ENCODE peak calls at places on chromosomes 13 and 19, in six cellular contexts. Y is fibroblast of the conjunctiva; W is RCC 7860; D is glutamatergic neuron; U is stimulated activated naive CD8-positive, alpha-beta T cell treated with anti-CD3 and anti-CD28 coated beads, Interleukin-15, Interleukin-2, amounts not matched to agents 100 U/mL and 50 U/mL, for 24 hours; F is germinal center. N is an unnamed sample.
A peak's percentile ranks its signal among the peaks of the same experiment; 100 is the strongest.

GRCh38 chr19:55384576-55385235 is 614 bp upstream of the TMEM238 start:
- DNase-seq in U (peak; percentile 53), Y (no peak), D (no peak), W (no peak), F (no peak), N (no peak)

GRCh38 chr13:112870737-112871287 is 98.2 kb upstream of the MCF2L start:
- DNase-seq in W (no peak), Y (no peak), U (no peak), D (no peak), F (no peak), N (no peak)

GRCh38 chr19:15316498-15316897 is 15.8 kb downstream of the BRD4 start:
- DNase-seq in Y (no peak), F (no peak), U (no peak), W (no peak), D (no peak), N (no peak)

GRCh38 chr19:12840091-12841079 is 2.1 kb downstream of the MAST1 start:
- DNase-seq in U (peak; percentile 71), D (peak; percentile 98), F (peak; percentile 71), W (no peak), Y (peak; percentile 47), N (no peak)

GRCh38 chr19:13441810-13442512 is 64.3 kb downstream of the CACNA1A start:
- DNase-seq in D (no peak), W (no peak), F (peak; percentile 42), Y (no peak), U (peak; percentile 52), N (no peak)

GRCh38 chr13:113142876-113143275 is 15.6 kb upstream of the PROZ start:
- DNase-seq in D (no peak), Y (no peak), U (no peak), W (no peak), F (no peak), N (no peak)

GRCh38 chr19:17243854-17244617 is 1.7 kb downstream of the NR2F6 start:
- DNase-seq in U (no peak), Y (no peak), D (peak; percentile 83), F (no peak), W (peak; percentile 27), N (no peak)

GRCh38 chr13:22134261-22134660 is 463.4 kb downstream of the FGF9 start:
- DNase-seq in Y (no peak), D (no peak), U (no peak), W (no peak), F (no peak), N (no peak)

GRCh38 chr19:41263850-41264580 is at the start of gene HNRNPUL1:
- DNase-seq in D (peak; percentile 97), U (peak; percentile 99), F (peak; percentile 100), W (peak; percentile 100), Y (peak; percentile 100), N (peak; percentile 100)

GRCh38 chr19:28889941-28890645 is 322.9 kb downstream of the UQCRFS1 start:
- DNase-seq in U (no peak), D (no peak), Y (no peak), F (no peak), W (peak; percentile 7), N (no peak)

GRCh38 chr13:30924726-30925125 is 7.7 kb upstream of the TEX26 start:
- DNase-seq in F (no peak), U (no peak), D (no peak), Y (no peak), W (no peak), N (no peak)

GRCh38 chr19:11598103-11598483 is 810 bp downstream of the ZNF627 start:
- DNase-seq in W (no peak), U (no peak), D (no peak), F (no peak), Y (no peak), N (no peak)

GRCh38 chr13:99357149-99357596 is 50.0 kb upstream of the GPR183 start:
- DNase-seq in Y (no peak), W (no peak), F (no peak), U (peak; percentile 51), D (no peak), N (no peak)

GRCh38 chr19:49442793-49443365 is 1.6 kb upstream of the SLC17A7 start:
- DNase-seq in W (peak; percentile 39), F (peak; percentile 76), D (peak; percentile 100), Y (peak; percentile 70), U (peak; percentile 82), N (peak; percentile 99)

GRCh38 chr19:58399903-58400637 is 4.6 kb downstream of the RNF225 start:
- DNase-seq in D (no peak), U (no peak), W (no peak), F (no peak), Y (no peak), N (peak; percentile 65)

GRCh38 chr13:93991569-93991968 is 487.9 kb downstream of the DCT start:
- DNase-seq in U (no peak), F (no peak), W (no peak), Y (no peak), D (no peak), N (no peak)

GRCh38 chr13:57582032-57582431 is 49.5 kb upstream of the PCDH17 start:
- DNase-seq in F (no peak), W (no peak), U (no peak), Y (no peak), D (no peak), N (no peak)

GRCh38 chr13:20713014-20713376 is 9.5 kb downstream of the IL17D start:
- DNase-seq in D (no peak), F (no peak), U (no peak), Y (no peak), W (no peak), N (no peak)

GRCh38 chr13:34462843-34463242 is 479.2 kb upstream of the NBEA start:
- DNase-seq in D (no peak), W (peak; percentile 26), F (no peak), Y (no peak), U (no peak), N (no peak)

GRCh38 chr19:48445256-48445605 is 552 bp upstream of the GRWD1 start:
- DNase-seq in F (no peak), Y (peak; percentile 89), U (no peak), W (peak; percentile 65), D (no peak), N (peak; percentile 64)